ENCODE peak calls at places on chromosomes 6 and 20, in seven cellular contexts. W is GM12865, F is adrenal gland, X is B cell, L is suprapubic skin, B is spleen, P is GM13976. A is an unnamed sample.

GRCh38 chr6:42984924-42985475 is 630 bp downstream of the PPP2R5D start:
- DNase-seq in W (peak), F (no peak), X (peak), L (no peak), B (no peak), P (no peak), A (no peak)

GRCh38 chr20:58075980-58076749 is 152.3 kb downstream of the ANKRD60 start:
- DNase-seq in W (no peak), F (peak), X (no peak), L (no peak), B (no peak), P (no peak), A (no peak)

GRCh38 chr20:53409177-53409576 is 184.5 kb downstream of the ZNF217 start:
- DNase-seq in W (no peak), F (no peak), X (no peak), L (no peak), B (no peak), P (no peak), A (no peak)

GRCh38 chr20:63974402-63975200 is 4.8 kb downstream of the SAMD10 start:
- DNase-seq in W (peak), F (peak), X (peak), L (peak), B (no peak), P (no peak), A (no peak)

GRCh38 chr20:38073307-38074010 is 39.9 kb downstream of the RPRD1B start:
- DNase-seq in W (peak), F (peak), X (peak), L (no peak), B (no peak), P (peak), A (peak)

GRCh38 chr20:37305839-37306238 is 16.4 kb downstream of the MANBAL start:
- DNase-seq in W (no peak), F (peak), X (no peak), L (no peak), B (no peak), P (no peak), A (no peak)

GRCh38 chr6:84860493-84860892 is 96.1 kb upstream of the TBX18 start:
- DNase-seq in W (no peak), F (no peak), X (no peak), L (no peak), B (no peak), P (no peak), A (no peak)

GRCh38 chr6:34543421-34543820 is 12.7 kb downstream of the SPDEF start:
- DNase-seq in W (no peak), F (no peak), X (no peak), L (no peak), B (no peak), P (no peak), A (no peak)

GRCh38 chr20:11376998-11377397 is 540.7 kb upstream of the BTBD3 start:
- DNase-seq in W (no peak), F (no peak), X (no peak), L (no peak), B (no peak), P (no peak), A (no peak)

GRCh38 chr6:12175626-12176025 is 114.5 kb upstream of the EDN1 start:
- DNase-seq in W (no peak), F (no peak), X (no peak), L (no peak), B (no peak), P (no peak), A (no peak)

GRCh38 chr6:15793288-15793687 is 130.5 kb upstream of the DTNBP1 start:
- DNase-seq in W (no peak), F (no peak), X (no peak), L (no peak), B (no peak), P (no peak), A (no peak)

GRCh38 chr6:77463881-77464867 is 883 bp upstream of the HTR1B start:
- DNase-seq in W (no peak), F (peak), X (no peak), L (no peak), B (no peak), P (no peak), A (no peak)

GRCh38 chr6:42366011-42366705 is 85.6 kb downstream of the TRERF1 start:
- DNase-seq in W (peak), F (no peak), X (no peak), L (no peak), B (no peak), P (no peak), A (no peak)

GRCh38 chr6:40436685-40437604 is 150.2 kb downstream of the LRFN2 start:
- DNase-seq in W (no peak), F (no peak), X (no peak), L (no peak), B (no peak), P (no peak), A (no peak)

GRCh38 chr20:10653593-10654288 is 20.1 kb downstream of the JAG1 start:
- DNase-seq in W (peak), F (no peak), X (no peak), L (no peak), B (no peak), P (no peak), A (no peak)

GRCh38 chr20:56995635-56996075 is 270.8 kb downstream of the BMP7 start:
- DNase-seq in W (peak), F (no peak), X (no peak), L (no peak), B (no peak), P (peak), A (peak)

GRCh38 chr6:164581563-164581962 is 727.8 kb downstream of the C6orf118 start:
- DNase-seq in W (no peak), F (no peak), X (no peak), L (no peak), B (no peak), P (no peak), A (no peak)

GRCh38 chr6:135073757-135074393 is 19.3 kb upstream of the HBS1L start:
- DNase-seq in W (no peak), F (no peak), X (no peak), L (no peak), B (no peak), P (no peak), A (no peak)

GRCh38 chr6:54525731-54526130 is 217.5 kb downstream of the TINAG start:
- DNase-seq in W (no peak), F (no peak), X (no peak), L (no peak), B (no peak), P (no peak), A (no peak)

GRCh38 chr6:125939026-125939425 is 17.5 kb upstream of the HINT3 start:
- DNase-seq in W (no peak), F (no peak), X (no peak), L (no peak), B (no peak), P (no peak), A (no peak)

GRCh38 chr6:125942677-125943527 is 13.7 kb upstream of the HINT3 start:
- DNase-seq in W (no peak), F (no peak), X (no peak), L (no peak), B (no peak), P (no peak), A (no peak)

GRCh38 chr6:125943528-125944433 is 12.8 kb upstream of the HINT3 start:
- DNase-seq in W (no peak), F (no peak), X (no peak), L (no peak), B (no peak), P (no peak), A (no peak)

GRCh38 chr6:125939796-125940195 is 16.8 kb upstream of the HINT3 start:
- DNase-seq in W (no peak), F (no peak), X (no peak), L (no peak), B (no peak), P (no peak), A (no peak)

DNA sequence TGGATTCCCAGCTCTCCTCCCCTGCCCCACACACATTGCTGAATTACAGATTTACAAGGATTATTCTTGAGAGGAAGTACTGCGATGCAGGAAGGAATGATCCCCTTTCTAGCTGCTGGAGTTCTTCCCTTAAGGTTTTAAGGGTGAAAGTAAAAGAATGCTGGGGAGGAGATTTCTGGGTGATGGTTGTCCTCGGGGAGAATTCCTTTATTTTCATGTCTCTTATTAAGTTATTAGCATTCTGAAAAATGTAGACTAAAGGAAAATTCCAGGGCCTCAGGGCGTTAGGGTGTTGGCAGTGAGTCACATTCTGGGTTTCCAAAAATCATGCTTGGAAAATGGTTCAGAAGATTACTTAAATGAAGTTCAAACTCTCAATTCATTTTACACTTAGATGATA is 15.9 kb upstream of the HINT3 start:
- DNase-seq in W (no peak), F (no peak), X (no peak), L (no peak), B (no peak), P (no peak), A (no peak)
- TF ChIP-seq CTCF in W (no peak), F (no peak), X (no peak), L (no peak), B (no peak), P (no peak), A (no peak)

GRCh38 chr20:61581825-61582188 is 329.7 kb downstream of the CDH4 start:
- DNase-seq in W (no peak), F (no peak), X (no peak), L (no peak), B (no peak), P (no peak), A (no peak)

GRCh38 chr20:61580958-61581824 is 329.1 kb downstream of the CDH4 start:
- DNase-seq in W (no peak), F (no peak), X (no peak), L (no peak), B (no peak), P (no peak), A (no peak)

GRCh38 chr20:61583356-61583755 is 331.3 kb downstream of the CDH4 start:
- DNase-seq in W (no peak), F (no peak), X (no peak), L (no peak), B (no peak), P (no peak), A (no peak)

GRCh38 chr20:61579908-61580307 is 327.8 kb downstream of the CDH4 start:
- DNase-seq in W (no peak), F (no peak), X (no peak), L (no peak), B (no peak), P (no peak), A (no peak)

DNA sequence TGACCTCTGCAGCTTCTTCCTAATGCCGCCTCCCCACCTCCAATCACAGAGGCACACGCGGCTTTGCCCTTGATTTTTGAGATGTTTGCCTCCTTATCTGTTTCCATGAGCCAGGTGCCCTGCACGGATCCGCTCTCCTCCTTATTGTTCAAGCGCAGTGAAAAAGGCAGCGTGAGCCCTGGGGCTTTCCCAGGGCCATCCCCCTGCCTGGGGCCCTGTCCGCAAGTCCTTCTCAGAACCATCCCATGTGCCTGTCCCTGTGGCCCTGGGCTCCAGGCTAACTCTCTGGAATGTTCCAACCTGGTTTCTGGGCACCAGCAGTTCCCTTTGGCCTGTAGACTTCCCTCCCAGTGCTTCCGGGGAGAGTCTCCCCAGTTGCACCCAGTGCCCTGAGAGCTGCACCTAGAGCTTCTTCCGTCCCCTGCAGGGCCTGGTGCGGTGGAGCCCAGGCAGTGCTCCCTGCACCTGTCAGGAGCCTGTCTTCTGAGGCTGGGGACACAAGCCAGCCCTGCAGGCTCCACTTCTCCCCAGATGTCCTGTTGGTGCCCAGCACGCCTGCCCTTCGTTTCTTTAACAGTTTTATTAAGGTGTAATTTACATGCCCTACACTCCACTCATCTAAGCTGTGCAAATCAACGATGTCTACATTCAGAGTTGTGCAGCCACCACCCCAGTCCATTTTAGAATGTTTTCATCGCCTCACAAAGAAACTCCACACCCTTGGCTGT is 330.3 kb downstream of the CDH4 start:
- DNase-seq in W (no peak), F (no peak), X (no peak), L (no peak), B (no peak), P (no peak), A (no peak)
- TF ChIP-seq CTCF in W (no peak), F (no peak), X (no peak), L (no peak), B (no peak), P (no peak), A (no peak)

GRCh38 chr6:160030103-160030502 is 61.2 kb downstream of the IGF2R start:
- DNase-seq in W (no peak), F (peak), X (no peak), L (peak), B (no peak), P (no peak), A (no peak)
- TF ChIP-seq CTCF in W (no peak), F (no peak), X (no peak), L (no peak), B (no peak), P (no peak), A (no peak)

DNA sequence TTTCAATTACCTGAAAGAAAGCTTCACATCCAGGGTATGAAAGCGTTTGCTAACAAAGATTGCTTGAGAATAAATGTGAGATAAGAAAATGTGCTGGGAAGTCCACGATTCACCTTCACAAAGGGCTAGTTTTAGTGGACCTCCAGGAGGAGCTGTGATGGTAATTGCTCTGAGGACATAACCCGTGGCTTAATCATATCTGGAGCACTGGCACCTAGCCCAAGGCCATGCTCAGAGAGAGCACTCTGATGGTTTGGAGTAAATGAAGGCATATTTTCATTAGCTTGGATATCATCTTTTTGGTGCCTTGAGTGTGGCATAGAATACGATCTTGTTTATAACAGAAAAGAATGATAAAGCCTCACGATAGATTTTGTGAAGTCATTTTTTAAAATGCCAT is 46.9 kb upstream of the BACH2 start:
- DNase-seq in W (no peak), F (peak), X (no peak), L (no peak), B (no peak), P (no peak), A (no peak)
- TF ChIP-seq CTCF in W (no peak), F (no peak), X (no peak), L (no peak), B (no peak), P (no peak), A (no peak)

DNA sequence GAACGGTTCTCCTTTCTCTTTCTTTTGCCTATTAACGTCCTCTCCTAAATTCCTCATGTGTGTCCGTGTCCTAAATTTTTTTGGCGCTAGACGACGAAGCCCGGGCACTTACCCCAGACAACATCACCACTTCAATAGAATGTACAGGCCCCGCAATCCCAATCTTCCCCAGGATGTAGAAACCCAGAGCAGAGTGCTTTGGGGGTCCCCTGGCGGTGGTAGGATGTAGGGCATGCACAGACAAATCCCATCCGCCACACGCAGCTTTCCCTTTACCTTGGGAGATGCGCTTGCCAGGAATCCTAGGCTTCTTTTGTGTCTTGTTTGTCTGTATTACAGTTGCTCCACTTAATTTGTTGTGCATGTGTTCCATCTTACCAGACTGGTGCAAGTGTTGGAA is 417.3 kb upstream of the ARID1B start:
- DNase-seq in W (no peak), F (no peak), X (no peak), L (no peak), B (no peak), P (no peak), A (no peak)
- TF ChIP-seq CTCF in W (no peak), F (no peak), X (no peak), L (no peak), B (no peak), P (no peak), A (no peak)

GRCh38 chr20:46670585-46671584 is 18.4 kb downstream of the TP53RK start:
- DNase-seq in W (no peak), F (no peak), X (no peak), L (no peak), B (no peak), P (no peak), A (no peak)
- TF ChIP-seq CTCF in W (no peak), F (no peak), X (no peak), L (no peak), B (no peak), P (no peak), A (no peak)

DNA sequence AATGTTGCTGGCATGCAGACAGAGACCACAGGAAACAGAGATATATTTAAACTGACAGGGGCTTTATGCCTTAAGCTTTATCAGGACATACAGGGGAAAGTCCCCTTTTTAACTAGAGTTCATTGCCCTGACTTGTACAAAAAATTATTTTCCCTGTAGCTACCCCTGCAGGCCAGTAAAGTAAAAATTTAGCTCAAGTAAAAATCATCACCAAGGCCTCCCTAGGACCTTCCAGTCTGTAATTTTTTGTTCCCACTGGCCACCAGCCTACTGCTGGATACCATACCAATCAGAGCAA is 711.9 kb upstream of the NRSN1 start:
- DNase-seq in W (peak), F (no peak), X (no peak), L (no peak), B (no peak), P (peak), A (peak)
- TF ChIP-seq CTCF in W (peak), F (no peak), X (no peak), L (no peak), B (no peak), P (no peak), A (no peak)